ENCODE peak calls at places on chromosome 18, in four cellular contexts. One of them, this sample, is unnamed.

GRCh38 chr18:49561127-49561376 is 805 bp upstream of the LIPG start:
- DNase-seq in adrenal gland: no peak
- DNase-seq in fibroblast of pulmonary artery: no peak
- DNase-seq in coronary artery: no peak
- DNase-seq in this sample: no peak

GRCh38 chr18:57148263-57148662 is 1.4 kb downstream of the BOD1L2 start:
- DNase-seq in adrenal gland: no peak
- DNase-seq in fibroblast of pulmonary artery: no peak
- DNase-seq in coronary artery: no peak
- DNase-seq in this sample: no peak

GRCh38 chr18:4017479-4017878 is 437.6 kb downstream of the DLGAP1 start:
- DNase-seq in adrenal gland: no peak
- DNase-seq in fibroblast of pulmonary artery: peak
- DNase-seq in coronary artery: no peak
- DNase-seq in this sample: no peak

GRCh38 chr18:60092073-60092472 is 192.3 kb downstream of the PMAIP1 start:
- DNase-seq in adrenal gland: no peak
- DNase-seq in fibroblast of pulmonary artery: no peak
- DNase-seq in coronary artery: no peak
- DNase-seq in this sample: no peak

GRCh38 chr18:56168049-56168781 is 470.2 kb downstream of the TXNL1 start:
- DNase-seq in adrenal gland: peak
- DNase-seq in fibroblast of pulmonary artery: peak
- DNase-seq in coronary artery: no peak
- DNase-seq in this sample: peak

GRCh38 chr18:49795612-49796552 is 17.5 kb downstream of the ACAA2 start:
- DNase-seq in adrenal gland: no peak
- DNase-seq in fibroblast of pulmonary artery: no peak
- DNase-seq in coronary artery: no peak
- DNase-seq in this sample: no peak

GRCh38 chr18:26488417-26489009 is 59.8 kb downstream of the KCTD1 start:
- DNase-seq in adrenal gland: no peak
- DNase-seq in fibroblast of pulmonary artery: no peak
- DNase-seq in coronary artery: no peak
- DNase-seq in this sample: no peak

GRCh38 chr18:5964996-5965395 is 69.7 kb upstream of the TMEM200C start:
- DNase-seq in adrenal gland: no peak
- DNase-seq in fibroblast of pulmonary artery: no peak
- DNase-seq in coronary artery: no peak
- DNase-seq in this sample: no peak

GRCh38 chr18:74868461-74868860 is 270.8 kb downstream of the ZNF407 start:
- DNase-seq in adrenal gland: no peak
- DNase-seq in fibroblast of pulmonary artery: no peak
- DNase-seq in coronary artery: no peak
- DNase-seq in this sample: peak

GRCh38 chr18:48798334-48799197 is 152.2 kb downstream of the SMAD7 start:
- DNase-seq in adrenal gland: peak
- DNase-seq in fibroblast of pulmonary artery: no peak
- DNase-seq in coronary artery: peak
- DNase-seq in this sample: no peak

DNA sequence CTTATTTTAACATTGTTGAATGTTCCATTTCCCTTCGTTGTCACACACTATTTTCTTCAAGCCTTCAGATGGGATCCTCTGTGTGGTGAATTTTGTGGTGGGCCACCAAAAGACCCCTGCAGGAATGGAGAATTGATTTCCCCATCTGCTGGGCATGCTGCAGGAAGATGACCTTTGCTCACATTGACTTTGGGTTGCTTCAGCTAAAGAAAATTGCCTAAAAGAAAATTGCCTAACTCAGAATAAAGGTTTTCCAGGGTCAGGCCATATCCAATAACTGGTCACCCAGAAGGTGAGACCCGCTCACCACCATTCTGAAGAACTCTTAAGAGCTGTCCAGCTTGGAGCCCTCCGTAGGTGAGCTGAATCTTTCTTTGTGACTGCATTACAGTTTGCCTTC is 192.5 kb downstream of the CDH7 start:
- DNase-seq in adrenal gland: no peak
- DNase-seq in fibroblast of pulmonary artery: no peak
- DNase-seq in coronary artery: no peak
- DNase-seq in this sample: no peak
- H3K4me3 ChIP-seq in adrenal gland: no peak
- H3K4me3 ChIP-seq in fibroblast of pulmonary artery: no peak
- H3K4me3 ChIP-seq in coronary artery: no peak
- H3K4me3 ChIP-seq in this sample: no peak

GRCh38 chr18:36650906-36651305 is 177.9 kb downstream of the TPGS2 start:
- DNase-seq in adrenal gland: no peak
- DNase-seq in fibroblast of pulmonary artery: no peak
- DNase-seq in coronary artery: no peak
- DNase-seq in this sample: no peak

GRCh38 chr18:36648803-36649202 is 180.0 kb downstream of the TPGS2 start:
- DNase-seq in adrenal gland: no peak
- DNase-seq in fibroblast of pulmonary artery: no peak
- DNase-seq in coronary artery: no peak
- DNase-seq in this sample: no peak

GRCh38 chr18:36652503-36652902 is 176.3 kb downstream of the TPGS2 start:
- DNase-seq in adrenal gland: no peak
- DNase-seq in fibroblast of pulmonary artery: no peak
- DNase-seq in coronary artery: no peak
- DNase-seq in this sample: no peak

GRCh38 chr18:36650206-36650605 is 178.6 kb downstream of the TPGS2 start:
- DNase-seq in adrenal gland: no peak
- DNase-seq in fibroblast of pulmonary artery: no peak
- DNase-seq in coronary artery: no peak
- DNase-seq in this sample: no peak

DNA sequence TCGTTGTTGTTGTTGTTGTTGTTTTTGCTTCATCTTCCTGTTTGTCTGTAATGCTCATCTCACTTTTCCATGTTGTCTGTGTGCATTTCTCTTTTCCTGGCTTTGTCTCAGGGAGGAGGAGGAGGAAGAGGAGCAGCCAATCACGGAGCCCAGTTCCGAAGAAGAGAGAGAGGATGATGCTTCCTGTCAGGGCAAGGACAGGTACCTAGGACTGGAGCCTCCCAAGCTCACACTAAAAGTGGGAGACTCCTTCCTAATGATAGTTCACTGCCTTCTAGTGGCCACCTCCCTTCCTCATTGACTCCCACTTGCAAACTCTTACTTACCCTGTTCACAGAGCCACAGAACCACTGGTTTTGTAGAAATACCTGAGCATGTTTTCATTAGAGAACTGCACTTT is 179.6 kb downstream of the TPGS2 start:
- DNase-seq in adrenal gland: no peak
- DNase-seq in fibroblast of pulmonary artery: no peak
- DNase-seq in coronary artery: no peak
- DNase-seq in this sample: no peak
- TF ChIP-seq CTCF in adrenal gland: no peak
- TF ChIP-seq CTCF in fibroblast of pulmonary artery: no peak
- TF ChIP-seq CTCF in coronary artery: no peak
- TF ChIP-seq CTCF in this sample: no peak

GRCh38 chr18:41444943-41445342 is 510.1 kb upstream of the PIK3C3 start:
- DNase-seq in adrenal gland: no peak
- DNase-seq in fibroblast of pulmonary artery: no peak
- DNase-seq in coronary artery: no peak
- DNase-seq in this sample: no peak
- H3K4me3 ChIP-seq in adrenal gland: no peak
- H3K4me3 ChIP-seq in fibroblast of pulmonary artery: no peak
- H3K4me3 ChIP-seq in coronary artery: no peak
- H3K4me3 ChIP-seq in this sample: no peak

GRCh38 chr18:31819106-31819924 is 58.6 kb upstream of the SLC25A52 start:
- DNase-seq in adrenal gland: no peak
- DNase-seq in fibroblast of pulmonary artery: peak
- DNase-seq in coronary artery: no peak
- DNase-seq in this sample: peak

GRCh38 chr18:31825772-31826171 is 65.1 kb upstream of the SLC25A52 start:
- DNase-seq in adrenal gland: no peak
- DNase-seq in fibroblast of pulmonary artery: no peak
- DNase-seq in coronary artery: no peak
- DNase-seq in this sample: no peak

GRCh38 chr18:31821452-31822171 is 60.9 kb upstream of the SLC25A52 start:
- DNase-seq in adrenal gland: no peak
- DNase-seq in fibroblast of pulmonary artery: peak
- DNase-seq in coronary artery: no peak
- DNase-seq in this sample: no peak

DNA sequence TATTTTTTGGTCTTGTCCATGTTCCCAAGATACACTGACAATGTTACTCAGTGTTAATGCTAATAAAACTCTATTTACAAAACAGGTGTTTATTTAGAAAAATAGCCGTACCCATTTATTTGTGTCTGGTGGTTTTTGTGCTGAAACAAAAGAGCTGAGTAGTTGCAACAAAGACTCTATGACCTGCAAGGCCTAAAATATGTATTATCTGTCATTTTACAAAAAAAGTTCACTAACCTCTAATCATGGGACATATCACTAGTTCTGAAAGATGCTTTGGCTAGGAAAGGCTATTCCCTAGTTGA is 59.2 kb upstream of the SLC25A52 start:
- DNase-seq in adrenal gland: no peak
- DNase-seq in fibroblast of pulmonary artery: no peak
- DNase-seq in coronary artery: no peak
- DNase-seq in this sample: no peak
- TF ChIP-seq CTCF in adrenal gland: no peak
- TF ChIP-seq CTCF in fibroblast of pulmonary artery: no peak
- TF ChIP-seq CTCF in coronary artery: no peak
- TF ChIP-seq CTCF in this sample: no peak